ENCODE peak calls at places on chromosomes 11 and 22, in four cellular contexts. One of them, this sample, is unnamed. For H3K27me3, the result is how much of the 10 kb centered on the place peaks cover.

GRCh38 chr11:82864268-82864667 is 36.0 kb downstream of the PRCP start:
- DNase-seq in left ventricle myocardium inferior: peak
- DNase-seq in tibial artery: peak
- DNase-seq in body of pancreas: peak
- DNase-seq in this sample: peak

GRCh38 chr22:40808018-40808841 is 10.9 kb downstream of the SLC25A17 start:
- DNase-seq in body of pancreas: no peak
- DNase-seq in tibial artery: no peak
- DNase-seq in left ventricle myocardium inferior: no peak
- DNase-seq in this sample: no peak

GRCh38 chr11:60069471-60069870 is 13.0 kb downstream of the MS4A3 start:
- DNase-seq in tibial artery: no peak
- DNase-seq in body of pancreas: no peak
- DNase-seq in left ventricle myocardium inferior: no peak
- DNase-seq in this sample: no peak

GRCh38 chr11:123393312-123393927 is 36.6 kb upstream of the GRAMD1B start:
- DNase-seq in body of pancreas: no peak
- DNase-seq in tibial artery: no peak
- DNase-seq in left ventricle myocardium inferior: no peak
- DNase-seq in this sample: no peak

GRCh38 chr11:20353829-20354434 is 9.6 kb upstream of the HTATIP2 start:
- DNase-seq in tibial artery: no peak
- DNase-seq in body of pancreas: peak
- DNase-seq in left ventricle myocardium inferior: no peak
- DNase-seq in this sample: no peak

GRCh38 chr11:117519170-117519569 is 191.5 kb downstream of the CEP164 start:
- DNase-seq in tibial artery: no peak
- DNase-seq in body of pancreas: peak
- DNase-seq in left ventricle myocardium inferior: no peak
- DNase-seq in this sample: no peak

GRCh38 chr11:69518081-69518950 is 36.9 kb downstream of the LINC01488 start:
- DNase-seq in body of pancreas: no peak
- DNase-seq in tibial artery: no peak
- DNase-seq in left ventricle myocardium inferior: no peak
- DNase-seq in this sample: no peak

GRCh38 chr11:7577883-7578242 is 64.1 kb downstream of the PPFIBP2 start:
- DNase-seq in tibial artery: no peak
- DNase-seq in left ventricle myocardium inferior: no peak
- DNase-seq in body of pancreas: no peak
- DNase-seq in this sample: no peak

GRCh38 chr11:85530596-85530995 is 96.5 kb downstream of the DLG2 start:
- DNase-seq in left ventricle myocardium inferior: no peak
- DNase-seq in body of pancreas: no peak
- DNase-seq in tibial artery: no peak
- DNase-seq in this sample: no peak

GRCh38 chr11:86174101-86175046 is 70.2 kb upstream of the EED start:
- DNase-seq in tibial artery: peak
- DNase-seq in body of pancreas: peak
- DNase-seq in left ventricle myocardium inferior: peak
- DNase-seq in this sample: no peak

GRCh38 chr11:103898065-103898464 is 138.4 kb upstream of the DDI1 start:
- DNase-seq in left ventricle myocardium inferior: no peak
- DNase-seq in body of pancreas: no peak
- DNase-seq in tibial artery: no peak
- DNase-seq in this sample: no peak

GRCh38 chr11:8671651-8672062 is 10.8 kb downstream of the TRIM66 start:
- DNase-seq in body of pancreas: peak
- DNase-seq in tibial artery: no peak
- DNase-seq in left ventricle myocardium inferior: no peak
- DNase-seq in this sample: no peak

GRCh38 chr11:117792241-117792640 is 4.8 kb downstream of the DSCAML1 start:
- DNase-seq in tibial artery: no peak
- DNase-seq in body of pancreas: no peak
- DNase-seq in left ventricle myocardium inferior: no peak
- DNase-seq in this sample: no peak

GRCh38 chr11:19557720-19558140 is 154.9 kb upstream of the NAV2 start:
- DNase-seq in tibial artery: peak
- DNase-seq in body of pancreas: peak
- DNase-seq in left ventricle myocardium inferior: peak
- DNase-seq in this sample: peak

GRCh38 chr22:38657248-38657909 is 941 bp downstream of the CBY1 start:
- DNase-seq in left ventricle myocardium inferior: no peak
- DNase-seq in tibial artery: no peak
- DNase-seq in body of pancreas: peak
- DNase-seq in this sample: no peak

GRCh38 chr11:122852071-122852831 is 14.0 kb downstream of the CRTAM start:
- DNase-seq in body of pancreas: no peak
- DNase-seq in tibial artery: no peak
- DNase-seq in left ventricle myocardium inferior: no peak
- DNase-seq in this sample: no peak

GRCh38 chr11:95305726-95306522 is 74.9 kb upstream of the SESN3 start:
- DNase-seq in tibial artery: no peak
- DNase-seq in body of pancreas: no peak
- DNase-seq in left ventricle myocardium inferior: no peak
- DNase-seq in this sample: no peak

GRCh38 chr11:1293619-1294015 is 15.8 kb downstream of the TOLLIP start:
- DNase-seq in body of pancreas: peak
- DNase-seq in left ventricle myocardium inferior: peak
- DNase-seq in tibial artery: peak
- DNase-seq in this sample: peak

GRCh38 chr11:35641206-35641885 is 21.2 kb upstream of the TRIM44 start:
- DNase-seq in left ventricle myocardium inferior: no peak
- DNase-seq in body of pancreas: no peak
- DNase-seq in tibial artery: no peak
- DNase-seq in this sample: no peak

GRCh38 chr11:102468636-102469195 is 16.2 kb upstream of the TMEM123 start:
- DNase-seq in tibial artery: no peak
- DNase-seq in left ventricle myocardium inferior: no peak
- DNase-seq in body of pancreas: no peak
- DNase-seq in this sample: no peak

GRCh38 chr22:39498368-39498767 is 3.7 kb upstream of the MIEF1 start:
- DNase-seq in tibial artery: no peak
- DNase-seq in left ventricle myocardium inferior: peak
- DNase-seq in body of pancreas: no peak
- DNase-seq in this sample: no peak

GRCh38 chr11:18844753-18845367 is 53.3 kb upstream of the PTPN5 start:
- DNase-seq in body of pancreas: peak
- DNase-seq in left ventricle myocardium inferior: no peak
- DNase-seq in tibial artery: no peak
- DNase-seq in this sample: no peak

GRCh38 chr11:19939415-19939929 is 220.8 kb downstream of the DBX1 start:
- DNase-seq in tibial artery: no peak
- DNase-seq in left ventricle myocardium inferior: no peak
- DNase-seq in body of pancreas: no peak
- DNase-seq in this sample: no peak

GRCh38 chr11:43944761-43945311 is 2.4 kb downstream of the C11orf96 start:
- DNase-seq in left ventricle myocardium inferior: peak
- DNase-seq in body of pancreas: peak
- DNase-seq in tibial artery: peak
- DNase-seq in this sample: peak

GRCh38 chr11:35192347-35192746 is 53.4 kb downstream of the CD44 start:
- DNase-seq in body of pancreas: peak
- DNase-seq in left ventricle myocardium inferior: peak
- DNase-seq in tibial artery: peak
- DNase-seq in this sample: peak

GRCh38 chr11:103488021-103488420 is 378.8 kb downstream of the DYNC2H1 start:
- DNase-seq in tibial artery: no peak
- DNase-seq in left ventricle myocardium inferior: no peak
- DNase-seq in body of pancreas: no peak
- DNase-seq in this sample: no peak

GRCh38 chr11:123742334-123742733 is 874 bp upstream of the ZNF202 start:
- DNase-seq in left ventricle myocardium inferior: no peak
- DNase-seq in body of pancreas: no peak
- DNase-seq in tibial artery: no peak
- DNase-seq in this sample: no peak

GRCh38 chr22:44023404-44024287 is 456 bp upstream of the PARVB start:
- DNase-seq in left ventricle myocardium inferior: peak
- DNase-seq in tibial artery: no peak
- DNase-seq in body of pancreas: peak
- DNase-seq in this sample: peak

GRCh38 chr11:1548221-1549070 is 23.6 kb downstream of the DUSP8 start:
- DNase-seq in left ventricle myocardium inferior: peak
- DNase-seq in tibial artery: peak
- DNase-seq in body of pancreas: peak
- DNase-seq in this sample: peak

GRCh38 chr11:71204748-71205664 is 47.4 kb downstream of the SHANK2 start:
- DNase-seq in tibial artery: no peak
- DNase-seq in body of pancreas: no peak
- DNase-seq in left ventricle myocardium inferior: no peak
- DNase-seq in this sample: no peak

GRCh38 chr11:83663446-83663845 is 377.3 kb upstream of the CCDC90B start:
- DNase-seq in left ventricle myocardium inferior: no peak
- DNase-seq in body of pancreas: no peak
- DNase-seq in tibial artery: no peak
- DNase-seq in this sample: no peak

GRCh38 chr22:37103696-37104452 is 5.6 kb downstream of the TMPRSS6 start:
- DNase-seq in left ventricle myocardium inferior: no peak
- DNase-seq in body of pancreas: no peak
- DNase-seq in tibial artery: no peak
- DNase-seq in this sample: no peak

GRCh38 chr22:37105154-37105553 is 4.4 kb downstream of the TMPRSS6 start:
- DNase-seq in body of pancreas: no peak
- DNase-seq in tibial artery: no peak
- DNase-seq in left ventricle myocardium inferior: no peak
- DNase-seq in this sample: no peak

GRCh38 chr22:37107779-37108621 is 1.5 kb downstream of the TMPRSS6 start:
- DNase-seq in tibial artery: no peak
- DNase-seq in left ventricle myocardium inferior: no peak
- DNase-seq in body of pancreas: no peak
- DNase-seq in this sample: peak

GRCh38 chr22:37103151-37103550 is 6.4 kb downstream of the TMPRSS6 start:
- DNase-seq in tibial artery: no peak
- DNase-seq in left ventricle myocardium inferior: no peak
- DNase-seq in body of pancreas: no peak
- DNase-seq in this sample: no peak

DNA sequence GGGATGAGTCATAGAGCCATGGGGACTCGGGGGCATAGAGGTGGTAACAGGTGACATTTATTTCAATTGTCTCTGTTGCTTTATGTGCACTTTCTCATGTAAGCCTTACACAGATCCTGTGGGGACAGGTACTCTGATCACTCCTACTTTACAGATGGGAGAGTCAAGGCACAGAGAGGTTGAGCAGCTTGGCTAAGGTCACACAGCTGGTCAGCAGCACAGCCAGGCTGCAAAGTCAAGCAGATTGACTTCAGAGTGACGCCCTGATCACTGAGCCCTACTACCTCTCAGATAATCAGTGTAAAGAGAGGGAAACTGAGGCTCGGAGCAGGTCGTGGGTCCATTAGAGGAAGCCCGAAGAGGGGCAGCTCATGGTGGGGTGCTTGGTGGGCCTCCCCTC is 3.5 kb downstream of the TMPRSS6 start:
- DNase-seq in body of pancreas: no peak
- DNase-seq in tibial artery: no peak
- DNase-seq in left ventricle myocardium inferior: no peak
- DNase-seq in this sample: no peak
- H3K27me3 ChIP-seq in body of pancreas: under half
- H3K27me3 ChIP-seq in tibial artery: half or more
- H3K27me3 ChIP-seq in left ventricle myocardium inferior: under half
- H3K27me3 ChIP-seq in this sample: under half

DNA sequence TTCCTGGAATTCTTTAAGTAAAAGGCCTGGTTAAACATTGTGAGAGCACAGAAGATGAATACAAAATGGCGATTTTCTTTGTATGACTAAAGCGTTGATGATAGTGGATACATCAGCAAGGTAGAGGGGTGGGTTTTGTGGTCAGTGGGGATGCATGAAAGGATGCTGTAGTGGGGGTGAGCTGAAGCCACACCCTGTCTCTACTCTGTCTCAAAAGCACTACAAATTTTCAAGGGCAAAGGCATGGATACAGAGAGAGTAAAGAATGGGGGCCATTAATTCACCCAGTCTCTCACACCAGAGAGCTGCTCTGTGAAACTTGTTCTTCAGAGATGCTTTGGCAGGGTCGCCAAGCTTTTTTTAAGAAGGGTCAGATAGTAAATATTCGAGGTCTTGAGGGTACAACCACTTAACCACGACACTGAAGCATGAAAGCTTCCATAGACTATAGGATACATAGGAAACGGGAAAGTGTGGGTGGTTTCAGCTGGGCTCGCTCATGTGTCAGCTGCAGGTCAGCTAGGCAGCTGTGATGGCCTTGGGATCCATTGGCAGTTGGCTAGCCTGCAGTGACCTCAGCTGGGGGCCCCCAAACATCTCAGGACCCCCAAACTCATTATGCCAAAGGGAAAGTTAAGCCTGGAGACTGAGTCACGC is 8.3 kb downstream of the TMEM138 start:
- DNase-seq in left ventricle myocardium inferior: no peak
- DNase-seq in body of pancreas: no peak
- DNase-seq in tibial artery: no peak
- DNase-seq in this sample: no peak
- H3K27ac ChIP-seq in left ventricle myocardium inferior: peak
- H3K27ac ChIP-seq in body of pancreas: no peak
- H3K27ac ChIP-seq in tibial artery: peak
- H3K27ac ChIP-seq in this sample: no peak

DNA sequence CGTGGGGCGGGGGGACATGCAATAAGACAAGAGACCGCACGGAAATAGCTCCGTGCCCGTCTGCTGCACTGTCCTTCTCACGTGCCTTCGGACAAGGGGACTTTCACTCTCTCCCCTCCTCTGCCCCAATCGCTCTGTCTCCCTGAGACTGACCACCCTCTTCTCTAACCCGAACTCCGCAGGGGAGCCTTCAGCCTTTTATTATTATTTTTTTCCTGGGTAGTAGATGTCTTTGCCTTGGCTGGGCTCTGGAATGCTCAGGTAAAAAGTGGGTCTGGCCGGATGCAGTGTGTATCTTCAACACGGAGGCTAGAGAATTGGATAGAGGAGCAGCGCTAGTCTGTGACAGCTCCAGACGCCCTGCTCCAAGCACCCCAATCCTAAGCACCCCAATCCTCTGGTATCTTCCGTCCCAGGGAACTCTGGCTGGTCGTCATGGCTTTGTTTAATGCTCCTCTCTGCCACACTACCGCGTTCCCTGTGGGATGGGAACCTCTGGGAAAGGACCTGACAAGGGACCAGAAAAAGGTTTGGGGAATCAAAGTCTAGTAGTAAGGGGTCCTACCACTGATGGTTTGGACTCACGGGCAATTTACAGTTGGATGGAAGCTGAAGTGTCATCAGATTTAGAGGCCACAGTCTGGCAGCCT is 25.1 kb upstream of the ROBO3 start:
- DNase-seq in body of pancreas: no peak
- DNase-seq in tibial artery: no peak
- DNase-seq in left ventricle myocardium inferior: no peak
- DNase-seq in this sample: no peak
- H3K4me3 ChIP-seq in body of pancreas: no peak
- H3K4me3 ChIP-seq in tibial artery: peak
- H3K4me3 ChIP-seq in left ventricle myocardium inferior: peak
- H3K4me3 ChIP-seq in this sample: no peak

DNA sequence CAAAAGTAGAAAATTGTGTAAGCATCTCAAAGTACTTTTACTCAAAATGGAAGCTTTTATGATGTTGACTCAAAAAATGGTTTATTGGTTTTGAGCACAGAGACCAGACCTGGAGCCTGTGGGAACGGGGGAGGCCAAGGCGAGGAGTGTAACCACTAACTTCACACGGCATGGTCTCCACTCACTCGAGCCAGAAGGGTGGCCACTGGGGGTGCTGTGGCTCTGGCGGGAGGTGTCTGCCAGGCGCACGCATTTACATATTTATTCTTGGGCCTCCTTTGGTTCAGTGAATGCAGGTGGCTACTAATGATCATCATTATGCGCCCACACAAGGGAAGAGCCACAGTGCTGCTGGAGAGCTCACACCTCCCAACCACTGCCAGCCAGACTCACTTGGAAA is 64.6 kb downstream of the FLRT1 start:
- DNase-seq in body of pancreas: no peak
- DNase-seq in left ventricle myocardium inferior: no peak
- DNase-seq in tibial artery: no peak
- DNase-seq in this sample: no peak
- H3K27me3 ChIP-seq in body of pancreas: under half
- H3K27me3 ChIP-seq in left ventricle myocardium inferior: under half
- H3K27me3 ChIP-seq in tibial artery: under half
- H3K27me3 ChIP-seq in this sample: under half